ENCODE peak calls at places on chromosomes 16 and 17, in nine cellular contexts. D, T, Y, H, L, G, V, X and M are unnamed samples.

GRCh38 chr16:85429776-85430522 is 183.2 kb upstream of the GSE1 start:
- DNase-seq in D (no peak), T (no peak), Y (no peak), H (no peak), L (no peak), G (no peak), V (no peak), X (no peak), M (no peak)

GRCh38 chr17:1649116-1649843 is 386 bp downstream of the RILP start:
- DNase-seq in D (peak; percentile 69), T (peak; percentile 73), Y (no peak), H (no peak), L (peak; percentile 81), G (peak; percentile 82), V (peak; percentile 88), X (peak; percentile 87), M (peak; percentile 26)

GRCh38 chr17:76381633-76382304 is 2.6 kb upstream of the SPHK1 start:
- DNase-seq in D (no peak), T (no peak), Y (no peak), H (no peak), L (no peak), G (peak; percentile 33), V (no peak), X (no peak), M (no peak)

GRCh38 chr17:34771891-34772290 is 189.4 kb downstream of the CCT6B start:
- DNase-seq in D (no peak), T (no peak), Y (no peak), H (no peak), L (no peak), G (no peak), V (no peak), X (no peak), M (no peak)

GRCh38 chr16:73864868-73865267 is 431.7 kb upstream of the PSMD7 start:
- DNase-seq in D (no peak), T (no peak), Y (no peak), H (no peak), L (no peak), G (no peak), V (no peak), X (no peak), M (peak; percentile 14)

GRCh38 chr16:77849640-77850258 is 61.4 kb downstream of the VAT1L start:
- DNase-seq in D (no peak), T (no peak), Y (no peak), H (no peak), L (no peak), G (no peak), V (no peak), X (no peak), M (no peak)

GRCh38 chr17:8122923-8123694 is 797 bp downstream of the HES7 start:
- DNase-seq in D (no peak), T (no peak), Y (no peak), H (no peak), L (peak; percentile 50), G (peak; percentile 44), V (peak; percentile 69), X (no peak), M (no peak)

GRCh38 chr16:51407921-51408320 is 256.9 kb upstream of the SALL1 start:
- DNase-seq in D (no peak), T (no peak), Y (no peak), H (no peak), L (no peak), G (no peak), V (no peak), X (no peak), M (no peak)

GRCh38 chr17:33200587-33200986 is 92.5 kb downstream of the ASIC2 start:
- DNase-seq in D (no peak), T (no peak), Y (no peak), H (no peak), L (no peak), G (peak; percentile 56), V (no peak), X (no peak), M (no peak)

GRCh38 chr17:33200116-33200515 is 93.0 kb downstream of the ASIC2 start:
- DNase-seq in D (no peak), T (no peak), Y (no peak), H (peak; percentile 27), L (no peak), G (no peak), V (no peak), X (no peak), M (peak; percentile 27)

GRCh38 chr17:33201255-33201654 is 91.8 kb downstream of the ASIC2 start:
- DNase-seq in D (no peak), T (no peak), Y (no peak), H (no peak), L (no peak), G (peak; percentile 13), V (no peak), X (no peak), M (no peak)

GRCh38 chr17:33202796-33203195 is 90.3 kb downstream of the ASIC2 start:
- DNase-seq in D (no peak), T (no peak), Y (no peak), H (no peak), L (no peak), G (no peak), V (no peak), X (no peak), M (no peak)

DNA sequence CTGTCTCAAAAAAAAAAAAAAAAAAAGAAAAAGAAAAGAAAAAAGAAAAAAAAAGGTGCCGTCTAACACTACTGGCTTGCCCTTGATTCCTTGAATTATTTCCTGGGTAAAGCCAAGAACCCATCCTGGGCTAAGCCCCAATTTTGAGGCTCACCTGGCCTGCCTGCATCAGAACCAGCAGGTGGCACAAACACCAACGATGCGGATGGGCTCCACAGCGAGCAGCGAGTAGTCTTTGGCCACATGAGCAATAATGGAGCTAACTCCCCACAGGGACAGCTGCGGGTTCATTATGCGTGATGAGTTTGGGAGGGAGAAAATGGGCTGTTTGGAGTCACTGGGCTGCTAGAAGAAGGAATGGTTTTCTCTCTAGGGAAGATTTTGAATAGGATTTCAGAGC is 91.1 kb downstream of the ASIC2 start:
- DNase-seq in D (no peak), T (no peak), Y (no peak), H (no peak), L (no peak), G (peak; percentile 38), V (no peak), X (no peak), M (no peak)
- H3K27ac ChIP-seq in D (no peak overlapping the region), T (no peak overlapping the region), Y (no peak overlapping the region), H (no peak overlapping the region), L (no peak overlapping the region), G (no peak overlapping the region), V (no peak overlapping the region), X (no peak overlapping the region), M (no peak overlapping the region)

GRCh38 chr17:28907052-28907438 is 4.2 kb upstream of the DHRS13 start:
- DNase-seq in D (no peak), T (no peak), Y (no peak), H (no peak), L (no peak), G (no peak), V (no peak), X (no peak), M (no peak)

GRCh38 chr17:28908640-28909098 is 5.8 kb upstream of the DHRS13 start:
- DNase-seq in D (no peak), T (no peak), Y (no peak), H (no peak), L (no peak), G (no peak), V (no peak), X (peak; percentile 58), M (no peak)

GRCh38 chr17:28910534-28910933 is 7.7 kb upstream of the DHRS13 start:
- DNase-seq in D (no peak), T (no peak), Y (no peak), H (no peak), L (no peak), G (no peak), V (no peak), X (no peak), M (no peak)

GRCh38 chr17:28906276-28907051 is 3.6 kb upstream of the DHRS13 start:
- DNase-seq in D (no peak), T (no peak), Y (no peak), H (no peak), L (no peak), G (no peak), V (no peak), X (no peak), M (no peak)

DNA sequence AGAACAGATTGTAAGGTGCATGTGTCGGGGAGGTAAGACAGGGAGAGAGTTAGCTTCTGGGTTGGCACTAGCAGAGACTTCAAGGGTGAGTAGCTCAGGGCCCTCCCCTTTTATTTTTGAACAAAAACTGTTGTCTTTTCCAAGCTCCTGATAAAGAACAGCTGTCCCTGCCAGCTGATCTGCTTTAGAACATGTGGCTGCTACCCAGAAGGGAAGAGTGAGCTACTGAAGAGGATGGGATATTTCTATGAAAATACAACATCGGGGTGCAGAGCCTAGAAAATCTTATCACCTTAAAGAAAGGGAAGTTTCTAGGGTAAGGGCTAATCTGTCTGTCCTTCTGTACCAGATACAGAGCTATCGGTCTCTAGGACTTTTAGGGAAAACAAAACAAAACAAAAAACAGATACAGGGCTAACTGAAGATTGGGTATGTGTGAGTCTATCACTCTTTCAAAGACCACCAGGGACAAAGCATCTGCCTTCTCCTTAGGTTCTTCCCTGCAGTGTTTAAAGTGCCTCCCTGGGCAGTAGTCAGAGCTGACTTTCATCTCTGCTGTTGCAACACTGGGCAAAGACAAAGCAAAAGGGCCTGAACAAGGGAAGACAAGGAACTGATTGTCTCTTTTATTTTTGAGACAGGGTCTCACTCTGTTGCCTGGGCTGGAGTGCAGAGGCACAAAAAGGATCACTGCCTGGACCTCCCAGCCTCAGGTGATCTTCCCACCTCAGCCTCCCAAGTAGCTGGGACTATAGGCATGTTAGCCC is 5.0 kb upstream of the DHRS13 start:
- DNase-seq in D (no peak), T (no peak), Y (no peak), H (no peak), L (no peak), G (no peak), V (no peak), X (peak; percentile 59), M (no peak)
- H3K27ac ChIP-seq in D (no peak overlapping the region), T (peak overlapping the region; percentile 49), Y (no peak overlapping the region), H (no peak overlapping the region), L (no peak overlapping the region), G (peak overlapping the region; percentile 80), V (no peak overlapping the region), X (peak overlapping the region; percentile 67), M (no peak overlapping the region)

GRCh38 chr16:70713781-70714180 is 27.9 kb upstream of the MTSS2 start:
- DNase-seq in D (no peak), T (no peak), Y (no peak), H (no peak), L (no peak), G (no peak), V (no peak), X (no peak), M (no peak)
- H3K27ac ChIP-seq in D (no peak overlapping the region), T (peak overlapping the region; percentile 83), Y (no peak overlapping the region), H (no peak overlapping the region), L (no peak overlapping the region), G (no peak overlapping the region), V (no peak overlapping the region), X (no peak overlapping the region), M (no peak overlapping the region)

DNA sequence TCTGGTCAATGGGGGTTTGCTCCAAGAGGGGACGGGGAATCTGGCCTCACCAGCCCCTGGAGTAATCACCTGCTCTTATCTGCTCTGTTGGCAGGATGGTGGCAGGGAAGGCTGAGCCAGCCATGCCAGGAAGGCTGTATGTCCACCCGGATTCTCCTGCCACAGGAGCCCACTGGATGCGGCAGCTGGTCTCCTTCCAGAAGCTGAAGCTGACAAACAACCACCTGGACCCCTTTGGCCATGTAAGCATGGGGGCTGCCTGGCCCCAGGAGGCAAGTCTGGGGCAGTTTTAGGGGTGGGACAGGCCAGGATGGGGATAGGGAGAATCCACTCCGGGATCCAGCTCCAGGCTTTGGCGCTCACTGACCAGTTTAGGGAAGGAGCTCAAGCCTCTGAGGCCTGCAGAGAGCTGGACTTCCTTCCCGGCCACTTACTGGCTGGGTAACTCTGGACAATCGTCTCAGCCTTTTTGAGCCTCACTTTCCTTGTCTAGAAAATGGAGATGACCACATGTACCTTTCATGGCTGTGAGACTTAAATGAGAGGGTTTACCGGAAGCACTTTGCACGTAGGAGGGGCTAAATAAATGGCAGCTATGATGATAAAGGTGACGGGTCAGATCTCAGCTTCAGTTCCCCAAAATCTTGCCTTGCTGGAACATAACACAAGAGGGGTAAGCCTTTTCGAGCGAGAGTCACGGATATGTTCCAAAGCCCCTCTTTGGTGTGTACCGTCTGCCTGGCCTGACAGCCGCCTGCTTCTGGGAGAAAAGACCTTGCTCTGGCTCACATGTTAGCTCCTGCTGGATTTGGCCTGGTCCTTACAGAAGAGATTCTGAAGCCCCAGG is 15.4 kb downstream of the TBX4 start:
- DNase-seq in D (peak; percentile 32), T (no peak), Y (no peak), H (no peak), L (no peak), G (peak; percentile 79), V (peak; percentile 94), X (no peak), M (no peak)
- H3K27ac ChIP-seq in D (no peak overlapping the region), T (no peak overlapping the region), Y (no peak overlapping the region), H (peak overlapping the region; percentile 30), L (no peak overlapping the region), G (no peak overlapping the region), V (no peak overlapping the region), X (no peak overlapping the region), M (no peak overlapping the region)